ENCODE peak calls at places on chromosomes 3 and 15, in four cellular contexts. One of them, this sample, is unnamed.

GRCh38 chr3:117045143-117045542 is 335.6 kb downstream of the TUSC7 start:
- DNase-seq in stimulated activated CD4-positive, alpha-beta T cell treated with anti-CD3 and anti-CD28 coated beads, TNF-alpha, amount 100 ng/mL, for 4 hours: no peak
- DNase-seq in aorta: no peak
- DNase-seq in activated T-cell treated with anti-CD3 and anti-CD28 coated beads for 48 hours: no peak
- DNase-seq in this sample: no peak

GRCh38 chr3:149967067-149967685 is 3.5 kb downstream of the PFN2 start:
- DNase-seq in stimulated activated CD4-positive, alpha-beta T cell treated with anti-CD3 and anti-CD28 coated beads, TNF-alpha, amount 100 ng/mL, for 4 hours: no peak
- DNase-seq in aorta: no peak
- DNase-seq in activated T-cell treated with anti-CD3 and anti-CD28 coated beads for 48 hours: no peak
- DNase-seq in this sample: no peak

GRCh38 chr3:62615258-62615840 is 242.0 kb upstream of the FEZF2 start:
- DNase-seq in stimulated activated CD4-positive, alpha-beta T cell treated with anti-CD3 and anti-CD28 coated beads, TNF-alpha, amount 100 ng/mL, for 4 hours: no peak
- DNase-seq in aorta: no peak
- DNase-seq in activated T-cell treated with anti-CD3 and anti-CD28 coated beads for 48 hours: no peak
- DNase-seq in this sample: no peak

GRCh38 chr15:35852818-35853624 is 307.1 kb upstream of the DPH6 start:
- DNase-seq in stimulated activated CD4-positive, alpha-beta T cell treated with anti-CD3 and anti-CD28 coated beads, TNF-alpha, amount 100 ng/mL, for 4 hours: no peak
- DNase-seq in aorta: no peak
- DNase-seq in activated T-cell treated with anti-CD3 and anti-CD28 coated beads for 48 hours: no peak
- DNase-seq in this sample: no peak

GRCh38 chr3:42410362-42410761 is at the start of gene LYZL4:
- DNase-seq in stimulated activated CD4-positive, alpha-beta T cell treated with anti-CD3 and anti-CD28 coated beads, TNF-alpha, amount 100 ng/mL, for 4 hours: no peak
- DNase-seq in aorta: no peak
- DNase-seq in activated T-cell treated with anti-CD3 and anti-CD28 coated beads for 48 hours: no peak
- DNase-seq in this sample: no peak

GRCh38 chr3:73418636-73419035 is 206.1 kb downstream of the PDZRN3 start:
- DNase-seq in stimulated activated CD4-positive, alpha-beta T cell treated with anti-CD3 and anti-CD28 coated beads, TNF-alpha, amount 100 ng/mL, for 4 hours: no peak
- DNase-seq in aorta: no peak
- DNase-seq in activated T-cell treated with anti-CD3 and anti-CD28 coated beads for 48 hours: no peak
- DNase-seq in this sample: no peak

GRCh38 chr3:59306436-59306835 is 256.6 kb upstream of the CFAP20DC start:
- DNase-seq in stimulated activated CD4-positive, alpha-beta T cell treated with anti-CD3 and anti-CD28 coated beads, TNF-alpha, amount 100 ng/mL, for 4 hours: no peak
- DNase-seq in aorta: no peak
- DNase-seq in activated T-cell treated with anti-CD3 and anti-CD28 coated beads for 48 hours: no peak
- DNase-seq in this sample: no peak

GRCh38 chr3:112640864-112641751 is at the start of gene CCDC80:
- DNase-seq in stimulated activated CD4-positive, alpha-beta T cell treated with anti-CD3 and anti-CD28 coated beads, TNF-alpha, amount 100 ng/mL, for 4 hours: no peak
- DNase-seq in aorta: no peak
- DNase-seq in activated T-cell treated with anti-CD3 and anti-CD28 coated beads for 48 hours: no peak
- DNase-seq in this sample: no peak

GRCh38 chr3:42185044-42185443 is 80.9 kb downstream of the CCK start:
- DNase-seq in stimulated activated CD4-positive, alpha-beta T cell treated with anti-CD3 and anti-CD28 coated beads, TNF-alpha, amount 100 ng/mL, for 4 hours: no peak
- DNase-seq in aorta: peak
- DNase-seq in activated T-cell treated with anti-CD3 and anti-CD28 coated beads for 48 hours: no peak
- DNase-seq in this sample: no peak

GRCh38 chr3:55164191-55164590 is 236.3 kb upstream of the LRTM1 start:
- DNase-seq in stimulated activated CD4-positive, alpha-beta T cell treated with anti-CD3 and anti-CD28 coated beads, TNF-alpha, amount 100 ng/mL, for 4 hours: no peak
- DNase-seq in aorta: no peak
- DNase-seq in activated T-cell treated with anti-CD3 and anti-CD28 coated beads for 48 hours: no peak
- DNase-seq in this sample: no peak

GRCh38 chr3:34886443-34886842 is 752.9 kb upstream of the ARPP21 start:
- DNase-seq in stimulated activated CD4-positive, alpha-beta T cell treated with anti-CD3 and anti-CD28 coated beads, TNF-alpha, amount 100 ng/mL, for 4 hours: no peak
- DNase-seq in aorta: no peak
- DNase-seq in activated T-cell treated with anti-CD3 and anti-CD28 coated beads for 48 hours: no peak
- DNase-seq in this sample: no peak

GRCh38 chr3:71376911-71377310 is 206.6 kb downstream of the FOXP1 start:
- DNase-seq in stimulated activated CD4-positive, alpha-beta T cell treated with anti-CD3 and anti-CD28 coated beads, TNF-alpha, amount 100 ng/mL, for 4 hours: no peak
- DNase-seq in aorta: no peak
- DNase-seq in activated T-cell treated with anti-CD3 and anti-CD28 coated beads for 48 hours: no peak
- DNase-seq in this sample: no peak

GRCh38 chr3:135970500-135971116 is 5.1 kb downstream of the PPP2R3A start:
- DNase-seq in stimulated activated CD4-positive, alpha-beta T cell treated with anti-CD3 and anti-CD28 coated beads, TNF-alpha, amount 100 ng/mL, for 4 hours: no peak
- DNase-seq in aorta: no peak
- DNase-seq in activated T-cell treated with anti-CD3 and anti-CD28 coated beads for 48 hours: no peak
- DNase-seq in this sample: no peak

GRCh38 chr3:172244011-172244410 is 204.2 kb downstream of the GHSR start:
- DNase-seq in stimulated activated CD4-positive, alpha-beta T cell treated with anti-CD3 and anti-CD28 coated beads, TNF-alpha, amount 100 ng/mL, for 4 hours: no peak
- DNase-seq in aorta: no peak
- DNase-seq in activated T-cell treated with anti-CD3 and anti-CD28 coated beads for 48 hours: no peak
- DNase-seq in this sample: no peak

GRCh38 chr15:69537888-69538287 is 85.3 kb downstream of the RPLP1 start:
- DNase-seq in stimulated activated CD4-positive, alpha-beta T cell treated with anti-CD3 and anti-CD28 coated beads, TNF-alpha, amount 100 ng/mL, for 4 hours: no peak
- DNase-seq in aorta: no peak
- DNase-seq in activated T-cell treated with anti-CD3 and anti-CD28 coated beads for 48 hours: no peak
- DNase-seq in this sample: no peak

GRCh38 chr15:41990691-41991090 is 18.3 kb upstream of the EHD4 start:
- DNase-seq in stimulated activated CD4-positive, alpha-beta T cell treated with anti-CD3 and anti-CD28 coated beads, TNF-alpha, amount 100 ng/mL, for 4 hours: no peak
- DNase-seq in aorta: no peak
- DNase-seq in activated T-cell treated with anti-CD3 and anti-CD28 coated beads for 48 hours: no peak
- DNase-seq in this sample: no peak

This sample was measured in effector CD4-positive, alpha-beta T cell.